ENCODE peak calls at places on chromosomes 13 and 19, in four cellular contexts. V is IMR-90, H is fibroblast of lung, O is thoracic aorta. G is an unnamed sample.

GRCh38 chr13:30869491-30869890 is 36.6 kb upstream of the MEDAG start:
- DNase-seq in O (no peak), H (peak; percentile 61), V (peak; percentile 50), G (no peak)

GRCh38 chr13:98393873-98394272 is 183.0 kb downstream of the STK24 start:
- DNase-seq in V (no peak), H (no peak), O (no peak), G (peak; percentile 62)

GRCh38 chr19:57465680-57466381 is 8.9 kb upstream of the VN1R1 start:
- DNase-seq in V (peak; percentile 24), H (no peak), O (no peak), G (no peak)

GRCh38 chr19:30719189-30719990 is 347.2 kb downstream of the ZNF536 start:
- DNase-seq in V (no peak), O (no peak), H (peak; percentile 22), G (peak; percentile 85)

GRCh38 chr19:34171539-34171876 is 796 bp upstream of the LSM14A start:
- DNase-seq in V (peak; percentile 93), O (no peak), H (peak; percentile 83), G (no peak)

GRCh38 chr19:46841458-46842083 is 9.1 kb downstream of the AP2S1 start:
- DNase-seq in H (peak; percentile 70), O (peak; percentile 47), V (peak; percentile 52), G (no peak)

GRCh38 chr13:21852043-21852442 is 181.2 kb downstream of the FGF9 start:
- DNase-seq in H (no peak), O (no peak), V (peak; percentile 9), G (no peak)

GRCh38 chr19:21322528-21322927 is 6.7 kb downstream of the ZNF708 start:
- DNase-seq in H (peak; percentile 71), O (no peak), V (no peak), G (no peak)

GRCh38 chr19:12791345-12792047 is at the start of gene JUNB:
- DNase-seq in V (peak; percentile 96), H (peak; percentile 94), O (peak; percentile 88), G (peak; percentile 97)

GRCh38 chr19:15223649-15224371 is 8.4 kb downstream of the EPHX3 start:
- DNase-seq in H (no peak), V (no peak), O (no peak), G (no peak)

GRCh38 chr19:53809518-53810186 is 14.5 kb downstream of the NLRP12 start:
- DNase-seq in H (no peak), O (no peak), V (no peak), G (no peak)

GRCh38 chr13:112583592-112584277 is 4.2 kb downstream of the TUBGCP3 start:
- DNase-seq in O (no peak), H (no peak), V (no peak), G (no peak)

GRCh38 chr13:47588676-47589075 is 412.4 kb downstream of the SUCLA2 start:
- DNase-seq in O (no peak), H (no peak), V (no peak), G (no peak)

GRCh38 chr19:46660601-46661019 is 372 bp downstream of the DACT3 start:
- DNase-seq in O (no peak), V (no peak), H (no peak), G (no peak)

GRCh38 chr13:75787249-75787940 is 151.3 kb downstream of the LMO7 start:
- DNase-seq in H (peak; percentile 84), V (peak; percentile 79), O (no peak), G (no peak)

GRCh38 chr13:60838581-60838980 is 441.6 kb downstream of the TDRD3 start:
- DNase-seq in V (no peak), H (peak; percentile 3), O (no peak), G (no peak)

GRCh38 chr19:19109601-19110000 is 28.7 kb downstream of the TMEM161A start:
- DNase-seq in V (peak; percentile 38), H (peak; percentile 38), O (no peak), G (no peak)

GRCh38 chr13:113060557-113061270 is 44.9 kb upstream of the F7 start:
- DNase-seq in H (no peak), V (no peak), O (no peak), G (no peak)

GRCh38 chr19:33726756-33727155 is 69.9 kb upstream of the KCTD15 start:
- DNase-seq in V (no peak), O (no peak), H (no peak), G (no peak)

GRCh38 chr19:52498571-52498970 is 28.9 kb upstream of the ZNF808 start:
- DNase-seq in O (no peak), V (no peak), H (no peak), G (no peak)
- H3K4me1 ChIP-seq in O (no peaks in the 10 kb centered on the region), V (no peaks in the 10 kb centered on the region), H (no peaks in the 10 kb centered on the region), G (no peaks in the 10 kb centered on the region)

DNA sequence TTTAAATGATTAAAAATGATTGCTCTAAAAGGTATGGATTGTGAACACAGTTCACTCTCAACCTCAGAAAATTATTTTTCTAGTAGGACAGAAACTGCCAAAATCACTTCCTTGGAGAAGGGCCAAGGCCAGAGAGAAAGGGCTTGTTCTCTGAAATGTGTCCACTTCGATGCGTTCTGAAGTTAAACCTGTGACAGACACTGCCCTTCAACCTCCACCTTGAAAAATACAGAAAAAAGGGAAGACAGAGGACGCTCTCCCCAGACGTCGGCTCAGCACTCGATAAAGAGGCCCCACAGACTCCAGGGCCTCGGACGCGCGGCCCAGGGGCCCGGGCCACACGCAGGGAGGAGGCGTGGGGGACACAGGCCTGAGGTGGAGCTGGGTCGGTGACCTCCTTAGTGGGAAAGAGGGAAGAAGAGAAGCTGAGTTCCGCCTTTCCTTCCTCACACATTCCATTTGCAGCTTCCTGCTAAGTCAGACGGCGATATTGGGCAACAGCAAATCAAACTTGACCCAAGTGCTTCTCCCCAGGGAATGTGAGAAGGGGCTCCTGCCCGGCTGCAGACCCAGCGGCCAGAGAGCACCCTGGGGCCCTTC is 63.6 kb downstream of the RASA3 start:
- DNase-seq in V (peak; percentile 77), H (peak; percentile 64), O (no peak), G (peak; percentile 84)
- H3K4me1 ChIP-seq in V (peaks cover 47% of the 10 kb centered on the region), H (peaks cover 44% of the 10 kb centered on the region), O (peaks cover 55% of the 10 kb centered on the region), G (peaks cover 36% of the 10 kb centered on the region)

DNA sequence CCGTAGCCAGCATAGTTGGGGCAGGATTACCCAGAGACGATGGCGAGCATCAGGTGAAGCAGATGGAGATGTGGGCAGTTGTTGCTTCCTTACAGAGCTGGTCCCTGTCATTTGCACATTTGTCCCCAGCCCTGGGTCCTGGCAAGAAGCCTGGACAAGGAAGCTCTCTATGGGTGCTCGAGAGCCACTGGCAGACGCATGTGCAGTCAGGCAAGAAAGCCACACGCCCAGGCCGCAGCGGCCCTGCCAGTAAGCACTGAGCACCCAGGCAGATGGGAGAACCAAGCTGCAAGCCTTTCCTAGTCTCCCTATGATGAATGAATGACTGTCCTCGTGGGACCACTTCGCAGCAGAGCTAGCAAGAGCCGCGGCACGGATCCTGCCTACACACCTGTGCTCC is 182.8 kb downstream of the FOXO1 start:
- DNase-seq in O (no peak), V (no peak), H (no peak), G (peak; percentile 89)
- H3K4me1 ChIP-seq in O (peaks cover 4% of the 10 kb centered on the region), V (no peaks in the 10 kb centered on the region), H (no peaks in the 10 kb centered on the region), G (peaks cover 59% of the 10 kb centered on the region)

GRCh38 chr13:77536358-77536757 is 852 bp downstream of the SCEL start:
- DNase-seq in V (no peak), H (no peak), O (no peak), G (no peak)
- H3K4me1 ChIP-seq in V (no peaks in the 10 kb centered on the region), H (no peaks in the 10 kb centered on the region), O (no peaks in the 10 kb centered on the region), G (peaks cover 11% of the 10 kb centered on the region)

GRCh38 chr19:1239420-1239795 is 1.6 kb upstream of the CBARP start:
- DNase-seq in V (no peak), H (no peak), O (no peak), G (no peak)
- H3K4me1 ChIP-seq in V (peaks cover 25% of the 10 kb centered on the region), H (peaks cover 12% of the 10 kb centered on the region), O (peaks cover 62% of the 10 kb centered on the region), G (peaks cover 56% of the 10 kb centered on the region)

DNA sequence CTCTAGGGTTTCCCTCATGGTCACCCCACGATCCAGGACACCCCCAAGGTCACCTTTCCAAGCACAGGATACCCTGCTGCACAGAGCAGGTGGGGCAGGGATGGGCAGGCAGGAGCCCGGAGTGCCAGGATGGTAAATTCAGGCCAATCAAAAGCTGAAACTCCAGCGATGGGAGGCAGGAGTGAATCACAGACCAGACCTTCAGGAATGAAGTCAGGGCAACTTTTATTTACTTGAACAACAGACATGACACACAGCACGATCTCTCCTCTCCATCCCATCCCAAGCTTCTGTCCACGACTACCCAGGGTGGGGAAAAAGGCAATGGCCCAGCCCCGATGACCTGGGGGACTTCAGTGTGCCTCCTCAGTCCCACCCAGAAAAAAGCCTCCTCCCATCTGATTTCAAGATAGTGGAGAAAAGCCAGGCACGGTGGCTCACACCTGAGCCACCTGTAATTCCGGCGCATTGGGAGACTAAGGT is 39.1 kb downstream of the ZSWIM4 start:
- DNase-seq in H (peak; percentile 65), O (no peak), V (peak; percentile 76), G (no peak)
- H3K4me1 ChIP-seq in H (peaks cover 30% of the 10 kb centered on the region), O (peaks cover 65% of the 10 kb centered on the region), V (peaks cover 37% of the 10 kb centered on the region), G (peaks cover 48% of the 10 kb centered on the region)

GRCh38 chr13:110469597-110469996 is 91.9 kb downstream of the RAB20 start:
- DNase-seq in V (no peak), O (no peak), H (no peak), G (no peak)
- H3K4me1 ChIP-seq in V (no peaks in the 10 kb centered on the region), O (no peaks in the 10 kb centered on the region), H (peaks cover 3% of the 10 kb centered on the region), G (no peaks in the 10 kb centered on the region)

GRCh38 chr19:10751109-10751972 is 33.5 kb downstream of the DNM2 start:
- DNase-seq in H (no peak), V (no peak), O (no peak), G (no peak)
- H3K4me1 ChIP-seq in H (peaks cover 15% of the 10 kb centered on the region), V (peaks cover 15% of the 10 kb centered on the region), O (peaks cover 45% of the 10 kb centered on the region), G (peaks cover 43% of the 10 kb centered on the region)

DNA sequence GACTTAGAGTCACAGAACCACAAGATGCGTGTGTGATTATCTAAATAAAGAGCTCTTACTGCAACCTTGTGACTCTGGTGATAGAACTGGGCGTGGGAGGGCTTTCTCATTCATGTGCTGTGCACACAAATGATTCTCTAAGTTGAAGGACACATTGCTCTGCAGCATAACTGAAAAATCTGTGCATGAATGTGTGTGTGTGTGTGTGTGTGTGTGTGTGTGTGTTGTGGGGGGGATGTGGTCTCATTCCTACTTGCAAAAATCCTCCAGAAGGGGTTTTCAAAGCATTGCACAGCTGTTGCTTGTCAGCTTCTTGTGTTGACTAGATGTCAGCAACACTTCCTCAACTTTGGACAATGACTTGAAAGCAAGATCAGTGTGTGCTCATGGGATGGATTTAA is 22.4 kb downstream of the LRCH1 start:
- DNase-seq in V (peak; percentile 89), O (no peak), H (peak; percentile 64), G (no peak)
- H3K4me1 ChIP-seq in V (peaks cover 28% of the 10 kb centered on the region), O (peaks cover 84% of the 10 kb centered on the region), H (peaks cover 27% of the 10 kb centered on the region), G (peaks cover 22% of the 10 kb centered on the region)